ENCODE peak calls at places on chromosomes 1 and 21, in ten cellular contexts. A, S, R, C, E, B, P, G, O and Q are unnamed samples.
A peak's percentile ranks its signal among the peaks of the same experiment; 100 is the strongest.

GRCh38 chr21:16454371-16454770 is 724.6 kb downstream of the USP25 start:
- DNase-seq in P (peak; percentile 3), A (no peak), G (no peak), B (no peak), R (no peak), C (no peak), S (no peak), O (no peak), E (no peak), Q (no peak)

GRCh38 chr21:42262826-42263225 is 43.9 kb downstream of the ABCG1 start:
- DNase-seq in G (peak; percentile 36), C (peak; percentile 56), P (peak; percentile 14), B (no peak), O (peak; percentile 73), E (peak; percentile 79), R (peak; percentile 97), S (peak; percentile 24), A (peak; percentile 78), Q (peak; percentile 80)

GRCh38 chr1:57064379-57064778 is 98.6 kb upstream of the C8B start:
- DNase-seq in E (no peak), C (no peak), B (no peak), S (no peak), G (no peak), O (no peak), R (no peak), P (no peak), A (no peak), Q (no peak)

GRCh38 chr1:58432813-58433668 is 113.5 kb downstream of the OMA1 start:
- DNase-seq in C (no peak), E (no peak), G (no peak), P (no peak), S (peak; percentile 60), R (peak; percentile 86), B (no peak), O (no peak), A (no peak), Q (peak; percentile 63)

GRCh38 chr1:9881838-9882249 is 28.2 kb downstream of the CTNNBIP1 start:
- DNase-seq in P (no peak), B (no peak), E (no peak), C (no peak), A (no peak), O (no peak), G (no peak), R (no peak), S (peak; percentile 63), Q (peak; percentile 61)

GRCh38 chr1:59101518-59101917 is 195.4 kb upstream of the FGGY start:
- DNase-seq in O (no peak), A (no peak), E (no peak), P (no peak), C (no peak), S (no peak), G (no peak), R (no peak), B (no peak), Q (no peak)

GRCh38 chr1:48470506-48470905 is 1.5 kb downstream of the SPATA6 start:
- DNase-seq in S (no peak), E (peak; percentile 27), R (peak; percentile 79), G (peak; percentile 31), B (no peak), A (peak; percentile 37), C (no peak), P (no peak), O (no peak), Q (no peak)

GRCh38 chr1:188386666-188387065 is 1557.9 kb downstream of the PLA2G4A start:
- DNase-seq in A (no peak), G (no peak), C (no peak), S (no peak), O (no peak), R (no peak), B (no peak), E (no peak), P (no peak), Q (no peak)

GRCh38 chr1:184050631-184051030 is 899 bp upstream of the TSEN15 start:
- DNase-seq in P (no peak), O (no peak), G (no peak), B (no peak), S (no peak), E (no peak), R (no peak), C (no peak), A (no peak), Q (no peak)

GRCh38 chr1:217630711-217631591 is at the start of the genes GPATCH2 and SPATA17:
- DNase-seq in R (peak; percentile 89), C (peak; percentile 51), E (peak; percentile 75), B (peak; percentile 14), A (peak; percentile 79), G (peak; percentile 81), O (peak; percentile 81), P (peak; percentile 92), S (peak; percentile 90), Q (peak; percentile 61)
- TF ChIP-seq POLR2A in R (no peak), C (no peak), E (no peak), B (no peak), A (no peak), G (peak; percentile 60), O (peak; percentile 37), P (peak; percentile 58), S (peak; percentile 92), Q (peak; percentile 71)

DNA sequence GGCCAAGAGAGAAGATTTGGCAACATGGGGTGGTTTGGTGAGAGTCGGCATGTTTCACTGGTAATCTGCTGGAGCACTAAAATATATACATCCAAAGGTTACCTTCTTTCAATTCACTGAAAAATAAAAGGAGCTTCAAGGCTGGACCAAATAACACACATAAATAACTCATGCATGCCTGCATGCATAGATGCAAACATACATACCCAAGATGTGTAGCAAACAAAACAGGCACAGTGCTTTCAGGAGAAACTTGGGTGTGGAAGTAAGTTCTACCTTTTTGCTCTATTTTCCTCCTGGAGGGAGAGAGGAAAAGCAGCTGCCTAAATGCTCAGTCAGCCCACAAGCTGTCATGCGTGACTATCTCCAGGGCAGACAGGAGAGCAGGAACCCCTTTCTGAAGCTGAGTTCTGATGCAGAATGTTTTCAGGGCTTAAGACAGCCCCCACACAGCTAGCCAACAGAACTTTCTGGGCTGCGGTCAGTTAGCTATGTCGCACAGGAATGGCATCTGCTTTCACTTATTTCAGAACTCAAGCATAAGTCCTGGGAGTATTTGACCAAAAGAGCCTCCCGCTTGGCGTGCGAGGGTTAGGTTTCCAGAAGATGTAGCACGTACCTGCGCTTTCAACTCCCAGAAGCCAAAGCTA is 166.2 kb downstream of the TOMM20 start:
- DNase-seq in G (no peak), S (peak; percentile 100), R (peak; percentile 66), B (no peak), P (peak; percentile 71), O (no peak), C (no peak), A (peak; percentile 54), E (no peak), Q (peak; percentile 42)
- TF ChIP-seq POLR2A in G (no peak), S (no peak), R (no peak), B (no peak), P (no peak), O (peak; percentile 19), C (no peak), A (no peak), E (no peak), Q (no peak)

GRCh38 chr1:156337888-156338179 is 258 bp downstream of the CCT3 start:
- DNase-seq in O (no peak), E (no peak), P (no peak), B (no peak), G (no peak), R (no peak), A (no peak), C (no peak), S (no peak), Q (no peak)

GRCh38 chr1:156342556-156342955 is 4.2 kb downstream of the TSACC start:
- DNase-seq in S (peak; percentile 57), P (no peak), C (no peak), E (no peak), A (no peak), R (no peak), G (no peak), O (no peak), B (no peak), Q (no peak)

GRCh38 chr1:156336242-156336641 is 1.9 kb downstream of the CCT3 start:
- DNase-seq in R (no peak), P (peak; percentile 18), C (no peak), S (no peak), A (no peak), O (no peak), E (no peak), B (no peak), G (no peak), Q (no peak)

GRCh38 chr1:156337052-156337887 is 822 bp downstream of the CCT3 start:
- DNase-seq in S (peak; percentile 4), R (peak; percentile 62), P (peak; percentile 14), C (no peak), G (no peak), A (no peak), O (no peak), E (no peak), B (no peak), Q (no peak)

DNA sequence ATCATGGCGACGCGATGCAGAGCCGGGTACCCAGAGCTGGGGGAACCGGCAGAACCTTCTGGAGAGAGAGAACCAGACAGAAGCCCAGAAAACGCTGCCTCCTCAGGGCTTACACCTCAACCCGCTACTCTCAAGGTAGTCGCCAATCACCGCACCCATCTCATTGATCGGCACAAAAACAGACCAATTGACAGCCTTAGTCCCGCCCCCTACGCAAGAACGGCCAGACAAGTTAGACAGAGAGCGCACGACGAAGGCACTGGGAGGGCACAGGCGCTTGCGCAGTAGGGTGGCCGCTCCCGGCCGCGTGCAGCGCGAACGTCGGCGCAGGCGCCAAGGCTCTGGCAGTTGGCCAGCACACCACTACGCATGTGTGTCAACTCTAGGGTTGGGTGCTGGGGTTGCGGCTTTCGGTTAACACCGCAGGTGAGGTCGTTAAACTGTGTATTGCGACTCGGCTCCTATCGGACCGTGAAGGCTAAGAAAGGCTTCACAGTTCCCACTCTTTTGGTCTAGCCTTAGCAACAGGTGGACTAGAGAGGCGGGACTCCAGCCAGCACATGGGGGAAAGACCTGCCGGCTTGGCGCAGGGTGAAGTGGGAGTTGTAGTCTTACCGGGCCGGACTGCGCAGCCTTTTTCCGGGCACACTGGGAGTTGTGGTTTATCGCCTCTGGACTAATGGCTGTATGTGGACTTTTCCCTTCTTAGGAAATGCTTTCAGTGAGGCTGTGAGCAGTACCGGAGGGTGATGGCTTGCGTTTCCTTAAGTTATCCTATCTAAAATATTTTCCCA is at the start of the genes CCT3 and TSACC:
- DNase-seq in E (peak; percentile 99), P (peak; percentile 100), B (peak; percentile 93), A (peak; percentile 99), C (peak; percentile 98), S (peak; percentile 100), G (peak; percentile 99), O (peak; percentile 99), R (peak; percentile 100), Q (peak; percentile 98)
- TF ChIP-seq POLR2A in E (peak; percentile 68), P (peak; percentile 87), B (no peak), A (no peak), C (peak; percentile 86), S (peak; percentile 60), G (peak; percentile 74), O (peak; percentile 78), R (peak; percentile 54), Q (peak; percentile 87)

DNA sequence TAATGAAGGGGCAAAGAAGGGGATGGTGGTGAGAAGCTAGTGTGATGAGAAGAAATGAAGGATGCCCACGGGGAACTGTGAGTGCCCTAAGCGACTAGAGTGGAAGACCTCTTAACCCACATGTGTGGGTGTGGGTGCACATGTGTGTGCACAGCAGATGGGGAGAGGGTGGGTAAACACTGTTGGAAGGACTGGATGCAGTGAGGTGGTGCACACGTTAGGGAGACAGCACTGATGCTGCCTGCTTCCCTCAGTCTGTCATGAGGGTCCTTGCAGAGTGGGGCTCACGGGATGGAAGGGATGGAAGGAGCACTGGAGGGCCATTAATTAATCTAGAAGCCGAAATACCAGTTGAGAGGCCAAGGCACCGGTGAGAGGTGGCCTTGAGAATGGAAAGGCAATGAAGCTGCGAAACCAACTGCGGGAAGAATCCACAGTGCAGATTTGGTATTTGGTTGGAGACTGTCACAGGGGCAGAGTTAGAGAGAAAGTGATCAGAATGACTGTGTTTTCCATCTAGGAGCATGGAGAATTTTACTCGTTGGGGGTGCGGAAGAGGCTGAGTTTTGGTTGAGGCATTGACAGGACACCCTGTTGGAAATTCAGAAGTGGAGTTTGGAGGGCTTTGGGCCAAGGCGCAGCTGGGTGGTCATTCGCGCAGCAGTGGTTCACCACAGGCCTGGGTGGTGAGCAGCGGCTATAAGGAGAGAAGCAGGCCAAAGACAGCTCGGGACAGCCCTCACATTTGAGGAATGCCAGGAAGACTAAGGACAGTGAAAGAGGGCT is 15.8 kb downstream of the RCSD1 start:
- DNase-seq in R (no peak), A (no peak), C (no peak), O (no peak), E (no peak), B (no peak), G (no peak), S (no peak), P (no peak), Q (no peak)
- TF ChIP-seq POLR2A in R (no peak), A (no peak), C (no peak), O (no peak), E (no peak), B (no peak), G (no peak), S (no peak), P (no peak), Q (no peak)